ENCODE peak calls at places on chromosomes 6 and 20, in six cellular contexts. Z, Y, P, Q, E and K are unnamed samples.

GRCh38 chr6:3746696-3747095 is 4.8 kb downstream of the PXDC1 start:
- DNase-seq in Z (no peak), Y (no peak), P (no peak), Q (no peak), E (no peak), K (no peak)

GRCh38 chr20:32078777-32079176 is 26.7 kb downstream of the HCK start:
- DNase-seq in Z (no peak), Y (no peak), P (no peak), Q (no peak), E (no peak), K (no peak)

GRCh38 chr6:75084872-75085381 is 120.9 kb downstream of the COL12A1 start:
- DNase-seq in Z (no peak), Y (no peak), P (no peak), Q (no peak), E (no peak), K (no peak)

GRCh38 chr6:89836637-89837222 is 7.0 kb downstream of the CASP8AP2 start:
- DNase-seq in Z (no peak), Y (no peak), P (peak; percentile 43), Q (no peak), E (no peak), K (no peak)

GRCh38 chr6:9532621-9533557 is 882.0 kb downstream of the TFAP2A start:
- DNase-seq in Z (no peak), Y (peak; percentile 36), P (no peak), Q (no peak), E (no peak), K (no peak)

GRCh38 chr20:1946762-1947534 is 46.9 kb downstream of the PDYN start:
- DNase-seq in Z (no peak), Y (peak; percentile 16), P (no peak), Q (no peak), E (no peak), K (no peak)

GRCh38 chr20:13821876-13822275 is 37.0 kb downstream of the NDUFAF5 start:
- DNase-seq in Z (no peak), Y (peak; percentile 10), P (no peak), Q (no peak), E (no peak), K (no peak)

GRCh38 chr6:54801669-54802068 is 44.9 kb upstream of the FAM83B start:
- DNase-seq in Z (no peak), Y (peak; percentile 81), P (no peak), Q (no peak), E (no peak), K (peak; percentile 60)

GRCh38 chr6:116561377-116562018 is 7.9 kb downstream of the CALHM4 start:
- DNase-seq in Z (peak; percentile 24), Y (peak; percentile 74), P (peak; percentile 69), Q (peak; percentile 55), E (peak; percentile 65), K (peak; percentile 32)

GRCh38 chr6:40848038-40848437 is 191.0 kb downstream of the UNC5CL start:
- DNase-seq in Z (no peak), Y (peak; percentile 8), P (no peak), Q (no peak), E (no peak), K (no peak)

GRCh38 chr6:112979830-112980229 is 632.7 kb downstream of the RFPL4B start:
- DNase-seq in Z (no peak), Y (peak; percentile 82), P (no peak), Q (no peak), E (no peak), K (no peak)

GRCh38 chr20:64102647-64103354 is 4.6 kb downstream of the NPBWR2 start:
- DNase-seq in Z (no peak), Y (no peak), P (no peak), Q (no peak), E (no peak), K (no peak)

GRCh38 chr20:21368791-21369190 is 28.5 kb downstream of the NKX2-4 start:
- DNase-seq in Z (no peak), Y (no peak), P (no peak), Q (no peak), E (no peak), K (no peak)

GRCh38 chr20:4666001-4666470 is 55.7 kb upstream of the PRND start:
- DNase-seq in Z (no peak), Y (peak; percentile 84), P (peak; percentile 18), Q (peak; percentile 75), E (no peak), K (peak; percentile 41)

GRCh38 chr6:150527100-150527499 is 72.6 kb upstream of the PLEKHG1 start:
- DNase-seq in Z (no peak), Y (peak; percentile 34), P (no peak), Q (no peak), E (no peak), K (no peak)

GRCh38 chr6:38234934-38235678 is 404.6 kb downstream of the BTBD9 start:
- DNase-seq in Z (no peak), Y (no peak), P (peak; percentile 72), Q (no peak), E (no peak), K (no peak)